ENCODE peak calls at places on chromosomes 13 and 19, in five cellular contexts. X is activated T-cell treated with anti-CD3 and anti-CD28 coated beads for 4 hours; J is stimulated activated naive CD8-positive, alpha-beta T cell treated with anti-CD3 and anti-CD28 coated beads, Interleukin-15, Interleukin-2, amounts not matched to agents 100 U/mL and 50 U/mL, for 24 hours; T is activated T-helper 1 cell treated with Interleukin-2 at 50 U/mL for 16 hours; G is RPMI7951. M is an unnamed sample.

GRCh38 chr19:39641773-39642172 is 13.9 kb upstream of the LGALS16 start:
- DNase-seq in X (no peak), J (no peak), T (no peak), G (no peak), M (no peak)

GRCh38 chr13:80171096-80171495 is 169.8 kb downstream of the SPRY2 start:
- DNase-seq in X (no peak), J (no peak), T (no peak), G (peak; percentile 77), M (no peak)

GRCh38 chr19:5051619-5052018 is 82.7 kb downstream of the KDM4B start:
- DNase-seq in X (no peak), J (no peak), T (no peak), G (no peak), M (no peak)

GRCh38 chr13:20714161-20714560 is 10.7 kb downstream of the IL17D start:
- DNase-seq in X (no peak), J (no peak), T (no peak), G (peak; percentile 71), M (no peak)

GRCh38 chr19:6100284-6100915 is 9.9 kb downstream of the RFX2 start:
- DNase-seq in X (no peak), J (peak; percentile 50), T (no peak), G (no peak), M (peak; percentile 49)

GRCh38 chr13:100394005-100394695 is 194.4 kb downstream of the GGACT start:
- DNase-seq in X (no peak), J (no peak), T (no peak), G (peak; percentile 89), M (no peak)

GRCh38 chr13:101893021-101893420 is 440.5 kb downstream of the ITGBL1 start:
- DNase-seq in X (no peak), J (no peak), T (no peak), G (no peak), M (no peak)

GRCh38 chr13:23608704-23609413 is 38.6 kb downstream of the TNFRSF19 start:
- DNase-seq in X (no peak), J (no peak), T (no peak), G (peak; percentile 94), M (no peak)

GRCh38 chr19:41307954-41308449 is 2.0 kb upstream of the CCDC97 start:
- DNase-seq in X (no peak), J (no peak), T (no peak), G (no peak), M (no peak)

GRCh38 chr19:52039169-52039568 is 9.5 kb downstream of the ZNF432 start:
- DNase-seq in X (no peak), J (no peak), T (no peak), G (no peak), M (no peak)

M was measured in activated naive CD8-positive, alpha-beta T cell treated with anti-CD3 and anti-CD28 coated beads, Interleukin-2, amount 10 ng/mL, durations not matched to agents 7 days and 5 days.